ENCODE peak calls at places on chromosome 13, in seven cellular contexts. W is cardiac muscle cell; O is endothelial cell of umbilical vein; H is iris pigment epithelial cell; C is SK-MEL-5; N is GM06990; P is effector CD4-positive, alpha-beta T cell. A is an unnamed sample.
A peak's percentile ranks its signal among the peaks of the same experiment; 100 is the strongest.

GRCh38 chr13:110643324-110643723 is 28.0 kb downstream of the NAXD start:
- DNase-seq in P (no peak), N (no peak), W (no peak), H (no peak), C (no peak), O (no peak), A (no peak)

GRCh38 chr13:59230484-59231264 is 933.1 kb downstream of the DIAPH3 start:
- DNase-seq in O (no peak), C (peak; percentile 12), P (no peak), H (no peak), N (no peak), W (no peak), A (no peak)

GRCh38 chr13:32824671-32825070 is 191.6 kb upstream of the KL start:
- DNase-seq in O (no peak), H (peak; percentile 90), W (peak; percentile 87), C (no peak), N (no peak), P (no peak), A (no peak)

GRCh38 chr13:23949736-23950135 is 52.4 kb upstream of the C1QTNF9B start:
- DNase-seq in O (no peak), H (no peak), P (no peak), N (no peak), W (no peak), C (no peak), A (no peak)

GRCh38 chr13:106533101-106533939 is 2.1 kb downstream of the EFNB2 start:
- DNase-seq in W (peak; percentile 90), H (peak; percentile 88), C (peak; percentile 65), O (peak; percentile 81), N (peak; percentile 60), P (no peak), A (peak; percentile 1)

GRCh38 chr13:113091211-113091771 is 14.3 kb upstream of the F7 start:
- DNase-seq in H (no peak), N (no peak), O (no peak), P (no peak), C (no peak), W (no peak), A (no peak)

GRCh38 chr13:113118328-113119021 is 4.1 kb upstream of the F10 start:
- DNase-seq in H (no peak), W (no peak), N (no peak), P (no peak), C (no peak), O (no peak), A (no peak)

GRCh38 chr13:40076765-40077362 is 421.4 kb downstream of the COG6 start:
- DNase-seq in O (no peak), C (no peak), N (no peak), P (no peak), W (no peak), H (no peak), A (no peak)

GRCh38 chr13:19151581-19152263 is 29.9 kb downstream of the TUBA3C start:
- DNase-seq in O (no peak), N (no peak), C (no peak), W (no peak), P (no peak), H (no peak), A (no peak)

GRCh38 chr13:110339975-110340550 is 33.0 kb downstream of the COL4A2 start:
- DNase-seq in O (no peak), P (no peak), C (no peak), W (no peak), N (no peak), H (no peak), A (no peak)

GRCh38 chr13:60583196-60583908 is 186.3 kb downstream of the TDRD3 start:
- DNase-seq in O (no peak), C (peak; percentile 13), H (peak; percentile 62), W (peak; percentile 85), P (no peak), N (no peak), A (no peak)

GRCh38 chr13:35855531-35856019 is 275.6 kb downstream of the DCLK1 start:
- DNase-seq in O (no peak), N (no peak), C (no peak), H (no peak), W (no peak), P (no peak), A (no peak)

GRCh38 chr13:61107989-61108388 is 307.7 kb downstream of the PCDH20 start:
- DNase-seq in P (no peak), C (no peak), O (no peak), W (no peak), N (no peak), H (no peak), A (no peak)

GRCh38 chr13:48222358-48223015 is 10.5 kb upstream of the ITM2B start:
- DNase-seq in W (peak; percentile 81), H (peak; percentile 74), N (no peak), O (no peak), P (no peak), C (no peak), A (no peak)

GRCh38 chr13:39952244-39953233 is 297.1 kb downstream of the COG6 start:
- DNase-seq in N (no peak), P (no peak), W (peak; percentile 69), C (no peak), H (peak; percentile 89), O (peak; percentile 97), A (no peak)

GRCh38 chr13:101545521-101545920 is 93.0 kb downstream of the ITGBL1 start:
- DNase-seq in P (no peak), C (peak; percentile 11), W (no peak), N (no peak), H (peak; percentile 52), O (no peak), A (no peak)

GRCh38 chr13:65468628-65469027 is 1761.5 kb downstream of the PCDH9 start:
- DNase-seq in P (no peak), O (no peak), W (peak; percentile 74), C (no peak), H (peak; percentile 82), N (no peak), A (no peak)

GRCh38 chr13:73991384-73991783 is 142.8 kb downstream of the KLF12 start:
- DNase-seq in N (no peak), C (no peak), P (no peak), W (no peak), H (no peak), O (no peak), A (no peak)

GRCh38 chr13:113918580-113918979 is 54.7 kb upstream of the GAS6 start:
- DNase-seq in H (no peak), P (no peak), O (no peak), N (no peak), C (no peak), W (no peak), A (no peak)

GRCh38 chr13:68523838-68524424 is 1293.8 kb upstream of the PCDH9 start:
- DNase-seq in C (no peak), O (no peak), N (no peak), P (no peak), W (no peak), H (no peak), A (no peak)

GRCh38 chr13:83929147-83929546 is 46.9 kb upstream of the SLITRK1 start:
- DNase-seq in C (no peak), H (peak; percentile 17), P (no peak), W (peak; percentile 3), N (no peak), O (no peak), A (no peak)